ENCODE peak calls at places on chromosomes 16 and 17, in eight cellular contexts. K is progenitor cell of endocrine pancreas; M is T-helper 17 cell; D is NCI-H774; B is LHCN-M2; U is fibroblast of the conjunctiva; H is stimulated activated CD4-positive, alpha-beta T cell treated with anti-CD3 and anti-CD28 coated beads, Interleukin-1b, Interleukin-23, amount 100 ng/mL, for 24 hours; V is pulmonary artery endothelial cell. J is an unnamed sample.

GRCh38 chr16:73978407-73978784 is 318.2 kb upstream of the PSMD7 start:
- DNase-seq in D (no peak), M (no peak), U (no peak), H (no peak), B (no peak), K (no peak), V (no peak), J (no peak)

GRCh38 chr16:401468-402348 is at the start of gene DECR2:
- DNase-seq in D (peak), V (peak), H (peak), M (peak), K (peak), B (peak), U (peak), J (peak)

GRCh38 chr17:29376667-29377268 is 13.4 kb upstream of the TAOK1 start:
- DNase-seq in B (peak), M (no peak), K (no peak), V (no peak), U (peak), D (no peak), H (no peak), J (no peak)

GRCh38 chr17:35147313-35147982 is at the start of gene UNC45B:
- DNase-seq in V (no peak), K (no peak), D (no peak), U (no peak), M (no peak), H (no peak), B (no peak), J (no peak)

GRCh38 chr17:17191346-17191792 is 14.8 kb downstream of the PLD6 start:
- DNase-seq in B (peak), D (no peak), H (no peak), K (no peak), U (no peak), V (peak), M (no peak), J (peak)

GRCh38 chr16:28310796-28311195 is 18.5 kb downstream of the SBK1 start:
- DNase-seq in K (no peak), H (no peak), M (no peak), U (no peak), B (no peak), V (no peak), D (no peak), J (no peak)

GRCh38 chr16:14101415-14101814 is 30.3 kb downstream of the MRTFB start:
- DNase-seq in H (no peak), V (no peak), M (no peak), D (no peak), K (no peak), B (no peak), U (no peak), J (no peak)

GRCh38 chr17:37821025-37821713 is 76.3 kb upstream of the HNF1B start:
- DNase-seq in B (no peak), D (no peak), U (no peak), M (no peak), H (no peak), K (no peak), V (no peak), J (no peak)

GRCh38 chr16:75928295-75928694 is 202.0 kb upstream of the CPHXL start:
- DNase-seq in M (no peak), D (no peak), U (no peak), K (no peak), H (no peak), V (no peak), B (peak), J (no peak)

GRCh38 chr16:68486671-68487495 is 38.6 kb upstream of the SMPD3 start:
- DNase-seq in B (no peak), M (no peak), U (no peak), D (no peak), H (no peak), V (no peak), K (no peak), J (no peak)